ENCODE peak calls at places on chromosomes 7 and 10, in seven cellular contexts. P is colonic mucosa, A is SJSA1, J is fibroblast of lung, M is A549, X is stomach, G is tibial artery. Y is an unnamed sample.

GRCh38 chr10:101485207-101485606 is 102.8 kb downstream of the POLL start:
- DNase-seq in P (no peak), A (no peak), J (no peak), M (no peak), X (no peak), G (no peak), Y (no peak)

GRCh38 chr7:65239707-65240352 is 133.8 kb upstream of the ZNF92 start:
- DNase-seq in P (peak; percentile 30), A (no peak), J (peak; percentile 12), M (peak; percentile 36), X (peak; percentile 52), G (no peak), Y (peak; percentile 75)

GRCh38 chr10:74051729-74052342 is 53.9 kb downstream of the VCL start:
- DNase-seq in P (no peak), A (no peak), J (no peak), M (peak; percentile 25), X (no peak), G (no peak), Y (no peak)

GRCh38 chr10:114576132-114576487 is 82.0 kb downstream of the ABLIM1 start:
- DNase-seq in P (no peak), A (no peak), J (no peak), M (no peak), X (no peak), G (no peak), Y (no peak)

GRCh38 chr10:43929122-43929521 is 280.4 kb upstream of the ZNF32 start:
- DNase-seq in P (no peak), A (no peak), J (no peak), M (no peak), X (no peak), G (no peak), Y (no peak)

GRCh38 chr10:121481222-121481621 is 117.0 kb downstream of the FGFR2 start:
- DNase-seq in P (no peak), A (peak; percentile 5), J (no peak), M (no peak), X (no peak), G (no peak), Y (no peak)

GRCh38 chr10:10714327-10714726 is 303.3 kb upstream of the CELF2 start:
- DNase-seq in P (no peak), A (no peak), J (no peak), M (no peak), X (no peak), G (no peak), Y (no peak)

GRCh38 chr10:132443998-132444876 is 47.2 kb downstream of the PWWP2B start:
- DNase-seq in P (no peak), A (no peak), J (no peak), M (no peak), X (no peak), G (no peak), Y (no peak)

GRCh38 chr10:100485336-100485735 is 22.5 kb downstream of the WNT8B start:
- DNase-seq in P (no peak), A (no peak), J (no peak), M (no peak), X (no peak), G (no peak), Y (no peak)

GRCh38 chr10:75032119-75032518 is 79.3 kb upstream of the SAMD8 start:
- DNase-seq in P (no peak), A (no peak), J (no peak), M (no peak), X (no peak), G (no peak), Y (no peak)

GRCh38 chr10:49241365-49241764 is 53.2 kb upstream of the TMEM273 start:
- DNase-seq in P (no peak), A (no peak), J (no peak), M (no peak), X (no peak), G (no peak), Y (no peak)

GRCh38 chr10:130766716-130767115 is 544.8 kb downstream of the TCERG1L start:
- DNase-seq in P (no peak), A (no peak), J (no peak), M (no peak), X (no peak), G (no peak), Y (no peak)

GRCh38 chr7:143372070-143372469 is 9.1 kb upstream of the ZYX start:
- DNase-seq in P (peak; percentile 95), A (no peak), J (peak; percentile 46), M (no peak), X (peak; percentile 52), G (peak; percentile 81), Y (peak; percentile 57)

GRCh38 chr7:90111-91063 is 102.0 kb upstream of the FAM20C start:
- DNase-seq in P (no peak), A (no peak), J (peak; percentile 89), M (no peak), X (no peak), G (no peak), Y (no peak)

GRCh38 chr7:124295289-124295688 is 262.4 kb upstream of the TMEM229A start:
- DNase-seq in P (no peak), A (no peak), J (no peak), M (no peak), X (no peak), G (no peak), Y (no peak)

GRCh38 chr7:159139639-159140038 is 5.0 kb downstream of the VIPR2 start:
- DNase-seq in P (no peak), A (no peak), J (no peak), M (no peak), X (peak; percentile 14), G (no peak), Y (no peak)

GRCh38 chr10:80081801-80082750 is 3.6 kb downstream of the TMEM254 start:
- DNase-seq in P (no peak), A (no peak), J (no peak), M (no peak), X (no peak), G (no peak), Y (no peak)

GRCh38 chr7:157360483-157361025 is 23.8 kb downstream of the DNAJB6 start:
- DNase-seq in P (no peak), A (no peak), J (no peak), M (no peak), X (no peak), G (no peak), Y (no peak)

DNA sequence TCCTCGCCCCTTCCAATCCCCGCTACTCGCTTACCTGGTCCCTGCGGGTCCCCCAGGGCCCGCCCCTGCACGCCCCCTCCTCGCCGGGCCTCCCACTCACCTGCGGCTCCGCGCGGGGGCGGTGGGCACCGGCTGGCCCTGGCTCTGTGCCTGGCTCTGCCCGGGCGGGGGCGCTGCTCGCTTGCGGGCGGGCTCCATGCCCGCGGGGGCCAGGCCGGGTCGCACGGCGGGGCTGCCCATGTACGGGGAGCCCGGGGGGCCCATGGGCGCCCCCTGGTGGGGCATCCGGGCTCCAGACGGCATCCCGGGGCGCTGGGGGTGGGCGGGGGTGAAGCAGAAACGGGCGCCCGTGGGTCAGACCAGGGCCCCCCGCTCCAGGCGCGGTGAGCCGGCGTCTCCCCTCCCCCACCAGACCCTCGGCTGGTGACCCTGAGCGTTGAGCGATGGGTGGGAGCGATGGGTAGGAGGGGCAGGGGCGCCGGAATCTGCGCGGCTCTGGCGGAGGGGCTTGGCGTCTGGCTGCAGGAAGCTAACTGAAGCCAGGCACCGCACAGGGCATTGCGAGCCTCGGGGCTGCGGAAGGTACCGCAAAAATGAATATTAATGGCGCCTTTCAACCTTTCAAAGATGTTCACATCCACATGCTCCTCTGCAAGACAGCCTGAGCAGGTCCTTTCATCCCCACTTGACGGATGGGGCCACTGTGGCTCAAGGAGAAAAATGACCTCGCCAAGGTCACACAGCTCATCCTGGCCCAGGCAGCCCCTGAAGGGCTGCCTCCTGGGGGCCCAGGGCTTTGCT is 2.9 kb downstream of the SMARCD3 start:
- DNase-seq in P (no peak), A (no peak), J (no peak), M (peak; percentile 88), X (peak; percentile 49), G (no peak), Y (peak; percentile 61)
- H3K4me3 ChIP-seq in P (peak overlapping the region; percentile 32), A (no peak overlapping the region), J (peak overlapping the region; percentile 24), M (peak overlapping the region; percentile 52), X (peak overlapping the region; percentile 45), G (peak overlapping the region; percentile 73), Y (no peak overlapping the region)

DNA sequence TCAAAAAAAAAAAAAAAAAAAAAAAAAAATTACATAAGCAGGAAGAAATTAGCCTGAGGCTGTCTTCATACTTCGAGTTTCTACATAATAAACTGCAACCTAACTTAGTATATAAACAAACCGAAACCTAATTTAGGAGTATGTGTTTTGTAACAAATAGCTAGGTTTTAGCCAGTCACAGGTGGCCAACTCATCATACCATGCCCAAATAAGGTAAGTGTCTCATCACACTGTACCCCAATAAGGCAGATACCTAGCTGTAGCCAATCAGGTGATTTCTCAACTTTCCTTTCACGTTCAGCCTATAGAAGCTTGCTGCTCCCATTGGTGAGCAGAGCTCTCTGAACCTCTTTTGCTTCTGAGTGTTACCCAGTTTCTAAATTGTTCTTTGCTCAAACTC is 13.9 kb upstream of the AGR2 start:
- DNase-seq in P (no peak), A (no peak), J (no peak), M (no peak), X (no peak), G (no peak), Y (no peak)
- H3K4me1 ChIP-seq in P (peaks cover 12% of the 10 kb centered on the region), A (peaks cover 8% of the 10 kb centered on the region), J (no peaks in the 10 kb centered on the region), M (peaks cover 50% of the 10 kb centered on the region), X (no peaks in the 10 kb centered on the region), G (peaks cover 4% of the 10 kb centered on the region), Y (peaks cover 13% of the 10 kb centered on the region)

GRCh38 chr7:84817016-84817415 is 369.8 kb downstream of the SEMA3D start:
- DNase-seq in P (no peak), A (no peak), J (no peak), M (no peak), X (no peak), G (no peak), Y (no peak)

GRCh38 chr7:84811427-84811826 is 375.4 kb downstream of the SEMA3D start:
- DNase-seq in P (no peak), A (peak; percentile 48), J (no peak), M (no peak), X (no peak), G (no peak), Y (no peak)

GRCh38 chr7:84809877-84810276 is 377.0 kb downstream of the SEMA3D start:
- DNase-seq in P (no peak), A (no peak), J (no peak), M (no peak), X (no peak), G (no peak), Y (no peak)

DNA sequence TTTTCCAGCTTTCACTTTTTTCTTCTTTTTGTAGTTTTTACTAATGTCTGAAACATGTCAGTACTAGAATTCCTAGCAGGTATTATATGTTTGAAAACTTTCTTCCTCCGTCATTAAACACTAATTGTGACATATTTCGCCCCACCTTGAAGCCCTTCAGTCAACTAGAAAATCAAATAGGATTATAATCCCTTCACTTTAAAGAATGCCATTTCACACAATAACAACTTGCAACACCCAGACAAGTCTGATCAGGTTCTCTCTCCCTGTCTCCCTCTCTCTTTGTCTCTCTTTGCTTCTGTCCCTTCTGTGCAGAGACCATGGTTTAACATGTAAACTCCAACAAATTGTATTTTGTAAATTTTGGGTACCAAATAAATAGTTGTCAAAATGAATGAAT is 373.5 kb downstream of the SEMA3D start:
- DNase-seq in P (no peak), A (no peak), J (no peak), M (no peak), X (no peak), G (no peak), Y (no peak)
- H3K4me3 ChIP-seq in P (no peak overlapping the region), A (no peak overlapping the region), J (no peak overlapping the region), M (no peak overlapping the region), X (no peak overlapping the region), G (no peak overlapping the region), Y (no peak overlapping the region)

DNA sequence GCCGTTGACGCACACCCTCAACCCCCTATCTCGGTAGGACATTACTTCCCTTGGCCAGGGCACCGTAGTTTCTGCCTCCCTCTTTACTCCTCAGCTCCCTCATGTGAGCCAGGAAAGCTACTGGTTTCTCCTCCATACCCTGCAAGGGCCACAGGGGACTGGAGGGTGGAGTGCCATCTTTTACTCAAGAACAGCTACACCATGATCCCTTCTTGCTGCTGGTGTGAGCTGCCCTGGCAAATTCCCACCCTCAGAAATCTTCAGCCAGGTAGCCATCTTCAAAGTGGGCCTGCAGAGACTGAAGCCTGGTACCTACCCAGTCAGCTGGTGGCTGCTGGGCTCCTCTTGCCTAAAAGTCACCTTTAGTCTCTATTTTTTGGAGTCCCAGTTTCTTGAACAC is 105.2 kb upstream of the NPY start:
- DNase-seq in P (no peak), A (no peak), J (no peak), M (no peak), X (no peak), G (no peak), Y (no peak)
- H3K4me1 ChIP-seq in P (no peaks in the 10 kb centered on the region), A (no peaks in the 10 kb centered on the region), J (no peaks in the 10 kb centered on the region), M (no peaks in the 10 kb centered on the region), X (no peaks in the 10 kb centered on the region), G (no peaks in the 10 kb centered on the region), Y (no peaks in the 10 kb centered on the region)